ENCODE peak calls at places on chromosomes 11 and 22, in ten cellular contexts. One of them, this sample, is unnamed.

GRCh38 chr11:15852179-15852578 is 504.2 kb downstream of the SOX6 start:
- DNase-seq in right atrium auricular region: no peak
- DNase-seq in fibroblast of the conjunctiva: no peak
- DNase-seq in tibial nerve: no peak
- DNase-seq in substantia nigra: no peak
- DNase-seq in lung: no peak
- DNase-seq in HFF-Myc: no peak
- DNase-seq in tibial artery: no peak
- DNase-seq in T-helper 9 cell: no peak
- DNase-seq in EL: peak; percentile 14
- DNase-seq in this sample: no peak

GRCh38 chr22:39712938-39713525 is 142.5 kb downstream of the CACNA1I start:
- DNase-seq in T-helper 9 cell: no peak
- DNase-seq in tibial nerve: no peak
- DNase-seq in lung: no peak
- DNase-seq in HFF-Myc: no peak
- DNase-seq in fibroblast of the conjunctiva: no peak
- DNase-seq in right atrium auricular region: no peak
- DNase-seq in EL: no peak
- DNase-seq in substantia nigra: no peak
- DNase-seq in tibial artery: no peak
- DNase-seq in this sample: no peak

GRCh38 chr11:62604460-62605130 is 2.9 kb upstream of the MTA2 start:
- DNase-seq in tibial nerve: no peak
- DNase-seq in fibroblast of the conjunctiva: no peak
- DNase-seq in HFF-Myc: no peak
- DNase-seq in tibial artery: no peak
- DNase-seq in substantia nigra: no peak
- DNase-seq in right atrium auricular region: no peak
- DNase-seq in lung: no peak
- DNase-seq in T-helper 9 cell: no peak
- DNase-seq in EL: no peak
- DNase-seq in this sample: no peak

GRCh38 chr11:134027671-134028070 is 41.2 kb upstream of the JAM3 start:
- DNase-seq in substantia nigra: no peak
- DNase-seq in fibroblast of the conjunctiva: no peak
- DNase-seq in T-helper 9 cell: no peak
- DNase-seq in lung: no peak
- DNase-seq in EL: no peak
- DNase-seq in tibial artery: no peak
- DNase-seq in HFF-Myc: no peak
- DNase-seq in right atrium auricular region: no peak
- DNase-seq in tibial nerve: no peak
- DNase-seq in this sample: no peak

GRCh38 chr22:47337161-47337621 is 574.7 kb downstream of the TBC1D22A start:
- DNase-seq in substantia nigra: no peak
- DNase-seq in right atrium auricular region: peak; percentile 42
- DNase-seq in T-helper 9 cell: no peak
- DNase-seq in tibial artery: no peak
- DNase-seq in fibroblast of the conjunctiva: no peak
- DNase-seq in lung: no peak
- DNase-seq in tibial nerve: no peak
- DNase-seq in HFF-Myc: peak; percentile 39
- DNase-seq in EL: peak; percentile 54
- DNase-seq in this sample: no peak

GRCh38 chr22:29268511-29269229 is 602 bp downstream of the EWSR1 start:
- DNase-seq in right atrium auricular region: peak; percentile 65
- DNase-seq in fibroblast of the conjunctiva: peak; percentile 49
- DNase-seq in T-helper 9 cell: peak; percentile 27
- DNase-seq in tibial artery: peak; percentile 60
- DNase-seq in substantia nigra: no peak
- DNase-seq in HFF-Myc: no peak
- DNase-seq in lung: peak; percentile 61
- DNase-seq in EL: peak; percentile 70
- DNase-seq in tibial nerve: no peak
- DNase-seq in this sample: no peak

GRCh38 chr22:36027579-36027959 is 1.1 kb downstream of the RBFOX2 start:
- DNase-seq in HFF-Myc: no peak
- DNase-seq in right atrium auricular region: no peak
- DNase-seq in tibial artery: peak; percentile 23
- DNase-seq in EL: peak; percentile 47
- DNase-seq in T-helper 9 cell: no peak
- DNase-seq in substantia nigra: no peak
- DNase-seq in lung: no peak
- DNase-seq in tibial nerve: no peak
- DNase-seq in fibroblast of the conjunctiva: no peak
- DNase-seq in this sample: no peak

GRCh38 chr22:20520093-20520511 is 12.7 kb downstream of the MED15 start:
- DNase-seq in EL: peak; percentile 82
- DNase-seq in right atrium auricular region: no peak
- DNase-seq in lung: no peak
- DNase-seq in T-helper 9 cell: no peak
- DNase-seq in tibial nerve: no peak
- DNase-seq in fibroblast of the conjunctiva: no peak
- DNase-seq in substantia nigra: no peak
- DNase-seq in HFF-Myc: no peak
- DNase-seq in tibial artery: no peak
- DNase-seq in this sample: no peak

GRCh38 chr11:33542921-33543320 is 157.7 kb downstream of the C11orf91 start:
- DNase-seq in right atrium auricular region: no peak
- DNase-seq in T-helper 9 cell: peak; percentile 25
- DNase-seq in EL: peak; percentile 55
- DNase-seq in substantia nigra: no peak
- DNase-seq in fibroblast of the conjunctiva: no peak
- DNase-seq in HFF-Myc: no peak
- DNase-seq in tibial nerve: peak; percentile 21
- DNase-seq in lung: peak; percentile 54
- DNase-seq in tibial artery: peak; percentile 28
- DNase-seq in this sample: peak; percentile 63

GRCh38 chr11:36222755-36223635 is 66.2 kb downstream of the COMMD9 start:
- DNase-seq in substantia nigra: no peak
- DNase-seq in EL: no peak
- DNase-seq in fibroblast of the conjunctiva: no peak
- DNase-seq in lung: peak; percentile 59
- DNase-seq in HFF-Myc: no peak
- DNase-seq in tibial nerve: no peak
- DNase-seq in right atrium auricular region: no peak
- DNase-seq in tibial artery: no peak
- DNase-seq in T-helper 9 cell: no peak
- DNase-seq in this sample: no peak